ENCODE peak calls at places on chromosomes 1 and 21, in seven cellular contexts. J, R, B, T, W, I and N are unnamed samples.

GRCh38 chr1:197526736-197527371 is 248.4 kb downstream of the DENND1B start:
- DNase-seq in J (peak; percentile 59), R (peak; percentile 43), B (no peak), T (no peak), W (no peak), I (no peak), N (no peak)

GRCh38 chr1:90198616-90199015 is 203.7 kb downstream of the ZNF326 start:
- DNase-seq in J (peak; percentile 76), R (no peak), B (no peak), T (no peak), W (no peak), I (no peak), N (no peak)

GRCh38 chr1:202069670-202070069 is 53.0 kb upstream of the GPR37L1 start:
- DNase-seq in J (no peak), R (no peak), B (no peak), T (no peak), W (no peak), I (no peak), N (no peak)

GRCh38 chr1:230125633-230126528 is 58.8 kb downstream of the GALNT2 start:
- DNase-seq in J (no peak), R (peak; percentile 80), B (no peak), T (no peak), W (no peak), I (no peak), N (no peak)

GRCh38 chr1:84496498-84496897 is 9.7 kb upstream of the SPATA1 start:
- DNase-seq in J (no peak), R (no peak), B (no peak), T (no peak), W (no peak), I (no peak), N (no peak)

GRCh38 chr1:17118268-17118667 is 983 bp downstream of the PADI2 start:
- DNase-seq in J (no peak), R (no peak), B (no peak), T (peak; percentile 52), W (no peak), I (no peak), N (no peak)

GRCh38 chr1:225441314-225442119 is 13.7 kb upstream of the LBR start:
- DNase-seq in J (no peak), R (no peak), B (no peak), T (peak; percentile 80), W (no peak), I (no peak), N (no peak)

GRCh38 chr1:213087911-213088310 is 36.9 kb downstream of the RPS6KC1 start:
- DNase-seq in J (no peak), R (no peak), B (no peak), T (no peak), W (no peak), I (no peak), N (no peak)

GRCh38 chr1:62832276-62832675 is 48.3 kb downstream of the ATG4C start:
- DNase-seq in J (no peak), R (no peak), B (no peak), T (no peak), W (no peak), I (no peak), N (no peak)

GRCh38 chr1:242784074-242784473 is 259.6 kb upstream of the PLD5 start:
- DNase-seq in J (peak; percentile 21), R (no peak), B (no peak), T (no peak), W (no peak), I (no peak), N (no peak)

GRCh38 chr1:61708953-61709907 is 15.7 kb downstream of the TM2D1 start:
- DNase-seq in J (no peak), R (no peak), B (no peak), T (no peak), W (no peak), I (no peak), N (no peak)

GRCh38 chr1:222095606-222096475 is 354.0 kb upstream of the DUSP10 start:
- DNase-seq in J (peak; percentile 51), R (peak; percentile 77), B (peak; percentile 48), T (peak; percentile 35), W (peak; percentile 24), I (peak; percentile 67), N (no peak)

GRCh38 chr1:90574692-90575370 is 142.3 kb downstream of the BARHL2 start:
- DNase-seq in J (no peak), R (no peak), B (no peak), T (no peak), W (no peak), I (no peak), N (no peak)

GRCh38 chr1:58551741-58552140 is 5.2 kb upstream of the OMA1 start:
- DNase-seq in J (no peak), R (no peak), B (no peak), T (no peak), W (no peak), I (no peak), N (no peak)

GRCh38 chr1:230287674-230288315 is 138.3 kb downstream of the PGBD5 start:
- DNase-seq in J (no peak), R (no peak), B (no peak), T (no peak), W (no peak), I (no peak), N (no peak)

GRCh38 chr1:5980314-5981008 is 11.8 kb downstream of the NPHP4 start:
- DNase-seq in J (peak; percentile 84), R (no peak), B (no peak), T (no peak), W (no peak), I (peak; percentile 74), N (peak; percentile 45)

GRCh38 chr1:19643602-19644419 is at the start of gene NBL1:
- DNase-seq in J (peak; percentile 63), R (peak; percentile 62), B (peak; percentile 86), T (peak; percentile 84), W (no peak), I (no peak), N (no peak)

GRCh38 chr1:168430348-168430747 is 113.4 kb downstream of the XCL2 start:
- DNase-seq in J (no peak), R (no peak), B (no peak), T (no peak), W (no peak), I (no peak), N (no peak)

GRCh38 chr1:12601690-12602632 is 16.0 kb downstream of the DHRS3 start:
- DNase-seq in J (peak; percentile 38), R (peak; percentile 66), B (peak; percentile 93), T (no peak), W (peak; percentile 64), I (no peak), N (peak; percentile 86)

GRCh38 chr1:87224209-87224608 is 104.5 kb upstream of the LMO4 start:
- DNase-seq in J (no peak), R (peak; percentile 96), B (no peak), T (no peak), W (peak; percentile 77), I (no peak), N (no peak)

GRCh38 chr1:33606272-33606671 is 133.8 kb downstream of the ZSCAN20 start:
- DNase-seq in J (no peak), R (no peak), B (no peak), T (no peak), W (no peak), I (no peak), N (no peak)

GRCh38 chr1:115227683-115228082 is 110.4 kb downstream of the NGF start:
- DNase-seq in J (no peak), R (no peak), B (no peak), T (no peak), W (peak; percentile 32), I (no peak), N (no peak)

GRCh38 chr1:910881-911721 is 12.6 kb upstream of the SAMD11 start:
- DNase-seq in J (peak; percentile 1), R (peak; percentile 51), B (peak; percentile 46), T (peak; percentile 5), W (peak; percentile 6), I (peak; percentile 94), N (peak; percentile 71)

GRCh38 chr1:228081578-228082259 is 789 bp upstream of the ARF1 start:
- DNase-seq in J (peak; percentile 75), R (peak; percentile 44), B (peak; percentile 57), T (peak; percentile 39), W (no peak), I (no peak), N (no peak)

GRCh38 chr1:196128835-196129234 is 479.4 kb downstream of the KCNT2 start:
- DNase-seq in J (no peak), R (no peak), B (no peak), T (no peak), W (no peak), I (no peak), N (no peak)

GRCh38 chr1:212578043-212578442 is 30.5 kb upstream of the ATF3 start:
- DNase-seq in J (no peak), R (no peak), B (no peak), T (no peak), W (no peak), I (no peak), N (no peak)

GRCh38 chr21:40850071-40850470 is 3.1 kb upstream of the DSCAM start:
- DNase-seq in J (no peak), R (no peak), B (no peak), T (no peak), W (no peak), I (no peak), N (no peak)

GRCh38 chr21:15363921-15364320 is 299.1 kb upstream of the NRIP1 start:
- DNase-seq in J (no peak), R (peak; percentile 51), B (no peak), T (no peak), W (no peak), I (no peak), N (no peak)

GRCh38 chr1:55717111-55717510 is 501.9 kb upstream of the USP24 start:
- DNase-seq in J (no peak), R (peak; percentile 12), B (no peak), T (no peak), W (no peak), I (no peak), N (no peak)

DNA sequence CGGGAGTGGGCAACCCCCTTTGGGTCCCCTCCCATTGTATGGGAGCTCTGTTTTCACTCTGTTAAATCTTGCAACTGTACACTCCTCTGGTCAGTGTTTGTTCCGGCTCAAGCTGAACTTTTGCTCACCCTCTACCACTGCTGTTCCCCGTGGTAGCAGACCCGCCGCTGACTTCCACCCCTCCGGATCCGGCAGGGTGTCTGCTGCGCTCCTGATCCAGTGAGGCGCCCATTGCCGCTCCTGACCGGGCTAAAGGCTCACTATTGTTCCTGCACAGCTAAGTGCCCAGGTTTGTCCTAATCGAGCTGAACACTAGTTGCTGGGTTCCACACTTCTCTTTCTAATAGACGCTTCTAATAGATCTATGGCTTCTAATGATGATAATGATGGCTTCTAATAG is 488.6 kb downstream of the MRPL39 start:
- DNase-seq in J (no peak), R (no peak), B (no peak), T (no peak), W (no peak), I (no peak), N (no peak)
- H3K9me3 ChIP-seq in J (no peaks in the 10 kb centered on the region), R (no peaks in the 10 kb centered on the region), B (no peaks in the 10 kb centered on the region), T (no peaks in the 10 kb centered on the region), W (no peaks in the 10 kb centered on the region), I (no peaks in the 10 kb centered on the region), N (peaks cover 2% of the 10 kb centered on the region)

GRCh38 chr1:204405988-204406387 is 5.6 kb downstream of the PPP1R15B start:
- DNase-seq in J (no peak), R (no peak), B (no peak), T (no peak), W (no peak), I (no peak), N (no peak)
- H3K36me3 ChIP-seq in J (peaks cover 4% of the 10 kb centered on the region), R (peaks cover 65% of the 10 kb centered on the region), B (peaks cover 1% of the 10 kb centered on the region), T (peaks cover 30% of the 10 kb centered on the region), W (peaks cover 91% of the 10 kb centered on the region), I (no peaks in the 10 kb centered on the region), N (peaks cover 97% of the 10 kb centered on the region)

GRCh38 chr1:91724644-91725043 is 161.3 kb downstream of the TGFBR3 start:
- DNase-seq in J (no peak), R (no peak), B (no peak), T (no peak), W (no peak), I (no peak), N (no peak)
- H3K27ac ChIP-seq in J (no peak overlapping the region), R (no peak overlapping the region), B (no peak overlapping the region), T (peak overlapping the region; percentile 72), W (no peak overlapping the region), I (no peak overlapping the region), N (no peak overlapping the region)

GRCh38 chr1:4221107-4221506 is 321.0 kb upstream of the C1orf174 start:
- DNase-seq in J (no peak), R (no peak), B (no peak), T (no peak), W (no peak), I (no peak), N (no peak)
- H3K9me3 ChIP-seq in J (no peaks in the 10 kb centered on the region), R (no peaks in the 10 kb centered on the region), B (peaks cover 2% of the 10 kb centered on the region), T (no peaks in the 10 kb centered on the region), W (peaks cover 10% of the 10 kb centered on the region), I (no peaks in the 10 kb centered on the region), N (no peaks in the 10 kb centered on the region)